ENCODE peak calls at places on chromosome 20, in ten cellular contexts. C is cardiac muscle cell, G is mucosa of descending colon, H is IMR-90, K is tibial artery, O is spleen, F is pancreas, W is sigmoid colon, A is GM23338, E is psoas muscle. U is an unnamed sample. For H3K36me3, the result is how much of the 10 kb centered on the place peaks cover.

GRCh38 chr20:62363920-62364851 is 2.9 kb downstream of the LAMA5 start:
- DNase-seq in G (peak), H (no peak), F (no peak), W (peak), E (peak), C (peak), A (peak), K (no peak), O (no peak), U (no peak)

GRCh38 chr20:45842169-45842812 is 8.7 kb downstream of the SNX21 start:
- DNase-seq in O (no peak), A (no peak), E (no peak), F (no peak), K (no peak), W (peak), G (no peak), H (peak), C (peak), U (no peak)

GRCh38 chr20:25364879-25365699 is 25.5 kb downstream of the ABHD12 start:
- DNase-seq in W (no peak), C (no peak), G (no peak), K (no peak), H (no peak), A (no peak), E (no peak), O (no peak), F (peak), U (peak)

GRCh38 chr20:2795451-2795850 is 5.0 kb downstream of the CPXM1 start:
- DNase-seq in H (no peak), C (no peak), F (no peak), A (no peak), O (no peak), G (no peak), E (no peak), K (no peak), W (no peak), U (no peak)

GRCh38 chr20:21104921-21105320 is 1.2 kb downstream of the LINC00237 start:
- DNase-seq in K (no peak), E (no peak), F (no peak), H (no peak), W (no peak), A (peak), C (no peak), G (no peak), O (no peak), U (no peak)

GRCh38 chr20:3646651-3647050 is 16.5 kb downstream of the GFRA4 start:
- DNase-seq in G (no peak), O (no peak), A (no peak), F (no peak), W (no peak), K (no peak), E (no peak), H (no peak), C (no peak), U (no peak)

GRCh38 chr20:1471242-1471641 is 4.6 kb upstream of the NSFL1C start:
- DNase-seq in O (no peak), H (no peak), C (no peak), E (no peak), F (no peak), A (no peak), G (no peak), K (no peak), W (no peak), U (no peak)

GRCh38 chr20:2922957-2923356 is 49.7 kb downstream of the PTPRA start:
- DNase-seq in A (peak), F (no peak), H (no peak), O (no peak), W (no peak), E (no peak), C (no peak), K (no peak), G (no peak), U (peak)

GRCh38 chr20:3580412-3580811 is 82.8 kb downstream of the GFRA4 start:
- DNase-seq in C (no peak), G (no peak), K (no peak), O (no peak), H (no peak), F (no peak), E (no peak), A (peak), W (no peak), U (no peak)

GRCh38 chr20:58238490-58238889 is 10.0 kb upstream of the ANKRD60 start:
- DNase-seq in H (no peak), O (no peak), F (no peak), G (no peak), K (no peak), W (no peak), E (no peak), A (no peak), C (no peak), U (no peak)

GRCh38 chr20:58236612-58237317 is 8.3 kb upstream of the ANKRD60 start:
- DNase-seq in E (peak), F (peak), W (peak), O (peak), A (peak), G (peak), H (peak), C (peak), K (peak), U (peak)

GRCh38 chr20:58239216-58239615 is 10.8 kb upstream of the ANKRD60 start:
- DNase-seq in A (no peak), F (no peak), G (no peak), E (no peak), K (no peak), O (no peak), W (no peak), C (no peak), H (no peak), U (no peak)

GRCh38 chr20:58235010-58235409 is 6.6 kb upstream of the ANKRD60 start:
- DNase-seq in C (no peak), A (no peak), G (no peak), E (no peak), F (no peak), H (no peak), W (no peak), O (no peak), K (no peak), U (no peak)

DNA sequence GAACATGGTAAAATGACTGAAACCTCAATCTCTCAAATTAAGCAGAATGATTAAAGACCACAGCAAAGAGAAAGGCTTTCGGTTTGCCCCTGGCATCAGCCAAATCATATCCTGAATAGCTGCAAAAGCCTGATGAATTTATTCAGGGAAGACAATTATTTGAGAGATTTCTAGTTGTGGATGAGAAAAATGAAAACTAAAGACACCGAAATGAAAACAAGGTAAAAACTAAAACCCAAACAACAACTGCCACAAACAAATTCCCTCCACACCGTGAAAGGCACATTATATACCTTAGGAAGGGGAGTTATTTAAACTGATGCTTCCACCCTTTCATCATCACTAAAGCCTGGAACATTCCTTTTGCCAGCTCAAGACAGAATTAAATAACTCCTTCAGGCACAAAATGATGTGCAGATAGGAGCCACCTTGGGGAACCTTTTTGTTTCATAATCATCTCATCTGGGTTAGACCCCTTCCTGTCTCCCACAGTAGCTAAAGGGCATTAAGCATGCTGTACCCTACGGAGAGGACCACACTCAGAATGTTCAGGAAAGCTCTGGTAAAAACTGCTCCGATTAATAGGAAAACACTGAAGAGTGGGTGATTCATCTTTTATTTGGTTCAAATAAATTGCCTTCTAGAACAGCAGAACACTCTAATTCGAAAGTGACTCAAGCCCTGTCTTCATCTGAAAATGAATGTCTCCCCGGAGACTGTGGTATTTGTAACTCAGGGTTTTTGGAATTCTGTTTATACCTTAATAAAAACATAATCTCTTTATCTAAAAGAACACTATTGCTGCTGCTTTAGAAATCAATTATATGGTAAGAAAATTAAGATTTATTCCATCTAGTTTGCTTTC is 9.1 kb upstream of the ANKRD60 start:
- DNase-seq in F (no peak), C (peak), K (no peak), A (no peak), O (no peak), H (peak), E (no peak), G (no peak), W (no peak), U (no peak)
- H3K4me3 ChIP-seq in F (no peak), C (no peak), K (peak), A (peak), O (no peak), H (peak), E (peak), G (no peak), W (no peak), U (no peak)

DNA sequence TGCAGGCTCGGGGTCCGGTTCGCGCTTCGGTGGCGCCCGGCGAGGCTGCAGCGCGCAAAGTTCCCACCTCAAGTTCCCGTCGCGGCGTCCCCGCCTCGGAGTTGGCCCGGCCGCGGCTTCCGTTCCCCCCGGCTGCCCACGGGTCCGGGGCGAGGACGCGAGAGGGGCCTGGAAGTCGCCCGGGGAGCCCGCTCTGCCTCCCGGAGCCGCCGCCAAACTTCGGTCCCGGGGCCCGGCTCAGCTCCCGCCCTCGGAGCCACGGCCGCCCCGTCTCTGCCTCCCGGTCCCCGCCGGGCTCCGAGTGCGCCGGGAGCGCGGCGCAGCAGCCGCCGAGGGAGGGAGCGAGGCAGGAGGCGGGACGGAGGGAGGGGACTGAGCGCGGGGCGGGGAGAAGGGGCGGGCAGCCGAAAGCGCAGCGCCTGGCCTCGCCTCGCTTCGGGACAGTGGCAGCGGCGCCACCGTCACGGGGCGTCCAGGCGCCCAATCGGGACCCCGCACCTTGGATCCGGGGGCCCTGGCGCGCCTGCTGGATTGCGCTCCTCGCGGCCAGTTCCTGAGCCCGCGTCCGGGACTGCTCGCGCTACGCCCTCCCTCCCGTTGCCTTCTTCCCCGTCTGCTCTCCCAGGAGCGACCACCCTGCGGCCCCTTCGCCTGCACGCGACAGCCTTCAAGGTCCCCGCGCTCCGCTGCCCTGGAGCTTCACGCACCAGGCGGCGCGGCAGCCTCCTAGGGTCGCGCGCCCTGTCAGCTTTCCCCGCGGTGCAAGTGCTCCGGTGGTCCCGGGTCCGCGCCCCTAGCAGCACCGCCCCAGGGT is at the start of gene KCNG1:
- DNase-seq in E (peak), O (peak), C (peak), G (peak), K (no peak), H (peak), A (peak), F (peak), W (peak), U (peak)
- TF ChIP-seq CTCF in E (no peak), O (no peak), C (no peak), G (no peak), K (no peak), H (no peak), A (no peak), F (no peak), W (no peak), U (no peak)

GRCh38 chr20:63712191-63712590 is 4.4 kb downstream of the ZGPAT start:
- DNase-seq in F (no peak), H (no peak), E (no peak), O (no peak), A (no peak), G (no peak), K (no peak), C (no peak), W (no peak), U (no peak)
- H3K36me3 ChIP-seq in F (under half), H (under half), E (under half), O (half or more), A (under half), G (under half), K (half or more), C (under half), W (under half), U (under half)

DNA sequence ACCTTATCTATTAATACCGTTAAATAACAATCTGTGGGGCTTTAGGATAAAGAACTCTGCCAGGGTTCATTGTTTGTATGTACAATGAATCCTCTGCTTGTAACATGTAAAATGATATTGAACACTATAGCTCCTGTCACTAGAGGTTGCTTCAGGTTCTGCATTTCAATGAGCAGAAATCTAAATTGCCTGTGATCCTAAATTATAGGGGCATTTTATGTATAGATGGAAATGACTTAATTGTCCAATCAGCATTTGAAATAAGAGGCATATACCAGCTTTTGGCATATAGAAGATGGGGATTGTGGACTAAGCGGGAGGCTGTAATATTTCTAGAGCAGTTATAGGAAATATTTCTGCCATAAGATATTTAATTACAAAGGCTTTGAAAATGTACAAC is 2.0 kb downstream of the NCOA3 start:
- DNase-seq in K (no peak), A (no peak), E (no peak), H (no peak), W (no peak), G (no peak), O (no peak), C (no peak), F (no peak), U (no peak)
- H3K4me3 ChIP-seq in K (peak), A (peak), E (peak), H (no peak), W (no peak), G (no peak), O (peak), C (peak), F (no peak), U (peak)

GRCh38 chr20:5402903-5403531 is 86.3 kb upstream of the PROKR2 start:
- DNase-seq in F (no peak), C (peak), E (no peak), A (peak), H (peak), G (no peak), O (no peak), K (no peak), W (no peak), U (peak)
- TF ChIP-seq CTCF in F (peak), C (peak), E (no peak), A (peak), H (peak), G (peak), O (no peak), K (no peak), W (no peak), U (peak)

U was measured in bronchial epithelial cell.